ENCODE peak calls at places on chromosomes 13 and 19, in six cellular contexts. V is IMR-90, O is neural progenitor cell, T is endodermal cell, H is astrocyte, Y is colonic mucosa. D is an unnamed sample.

GRCh38 chr13:102286326-102286725 is 115.5 kb downstream of the FGF14 start:
- DNase-seq in V (peak; percentile 96), O (no peak), T (no peak), H (peak; percentile 92), Y (no peak), D (peak; percentile 4)

GRCh38 chr19:52689804-52690394 is 44.9 kb downstream of the ZNF611 start:
- DNase-seq in V (no peak), O (peak; percentile 44), T (peak; percentile 80), H (no peak), Y (peak; percentile 58), D (peak; percentile 52)

GRCh38 chr19:38317104-38317612 is 1.4 kb upstream of the YIF1B start:
- DNase-seq in V (no peak), O (no peak), T (no peak), H (no peak), Y (no peak), D (no peak)

GRCh38 chr13:94656766-94657165 is 55.1 kb downstream of the GPR180 start:
- DNase-seq in V (peak; percentile 99), O (no peak), T (no peak), H (peak; percentile 95), Y (no peak), D (peak; percentile 84)

GRCh38 chr19:14114854-14115253 is 2.7 kb downstream of the PRKACA start:
- DNase-seq in V (no peak), O (peak; percentile 60), T (peak; percentile 83), H (no peak), Y (peak; percentile 60), D (peak; percentile 31)

GRCh38 chr13:80339841-80340642 is 884 bp downstream of the SPRY2 start:
- DNase-seq in V (peak; percentile 42), O (peak; percentile 60), T (peak; percentile 71), H (peak; percentile 39), Y (peak; percentile 67), D (peak; percentile 69)

GRCh38 chr13:25732146-25732865 is 319.5 kb downstream of the SHISA2 start:
- DNase-seq in V (peak; percentile 2), O (no peak), T (no peak), H (peak; percentile 83), Y (no peak), D (no peak)

GRCh38 chr13:112397108-112397507 is 21.0 kb downstream of the SPACA7 start:
- DNase-seq in V (no peak), O (no peak), T (no peak), H (no peak), Y (no peak), D (no peak)

GRCh38 chr13:34942732-34943674 is 933 bp downstream of the NBEA start:
- DNase-seq in V (no peak), O (peak; percentile 84), T (peak; percentile 87), H (no peak), Y (peak; percentile 27), D (peak; percentile 50)

GRCh38 chr13:79190932-79191331 is 215.1 kb downstream of the RBM26 start:
- DNase-seq in V (no peak), O (no peak), T (no peak), H (no peak), Y (no peak), D (no peak)

GRCh38 chr19:1491849-1492170 is 829 bp downstream of the REEP6 start:
- DNase-seq in V (no peak), O (no peak), T (no peak), H (no peak), Y (no peak), D (no peak)

GRCh38 chr19:35414442-35414841 is 33.6 kb upstream of the FFAR2 start:
- DNase-seq in V (no peak), O (no peak), T (no peak), H (no peak), Y (no peak), D (no peak)

GRCh38 chr19:19407640-19407933 is 2.1 kb downstream of the GATAD2A start:
- DNase-seq in V (no peak), O (peak; percentile 38), T (no peak), H (no peak), Y (no peak), D (no peak)
- H3K9ac ChIP-seq in V (peak overlapping the region; percentile 57), O (no peak overlapping the region), T (no peak overlapping the region), H (peak overlapping the region; percentile 92), Y (peak overlapping the region; percentile 41), D (peak overlapping the region; percentile 86)

GRCh38 chr19:3386447-3387234 is 20.3 kb downstream of the NFIC start:
- DNase-seq in V (no peak), O (no peak), T (peak; percentile 32), H (no peak), Y (no peak), D (no peak)
- H3K9ac ChIP-seq in V (peak overlapping the region; percentile 28), O (no peak overlapping the region), T (no peak overlapping the region), H (no peak overlapping the region), Y (peak overlapping the region; percentile 38), D (peak overlapping the region; percentile 72)

GRCh38 chr19:28309072-28309471 is 903.9 kb downstream of the UQCRFS1 start:
- DNase-seq in V (no peak), O (no peak), T (no peak), H (no peak), Y (no peak), D (no peak)

GRCh38 chr19:28303502-28303901 is 909.4 kb downstream of the UQCRFS1 start:
- DNase-seq in V (no peak), O (no peak), T (no peak), H (no peak), Y (no peak), D (no peak)

GRCh38 chr19:28305513-28305912 is 907.4 kb downstream of the UQCRFS1 start:
- DNase-seq in V (no peak), O (no peak), T (no peak), H (peak; percentile 11), Y (no peak), D (no peak)

GRCh38 chr19:28307963-28308362 is 905.0 kb downstream of the UQCRFS1 start:
- DNase-seq in V (no peak), O (no peak), T (no peak), H (no peak), Y (no peak), D (no peak)

GRCh38 chr19:28307460-28307859 is 905.5 kb downstream of the UQCRFS1 start:
- DNase-seq in V (no peak), O (no peak), T (no peak), H (peak; percentile 66), Y (no peak), D (no peak)
- H3K9ac ChIP-seq in V (no peak overlapping the region), O (no peak overlapping the region), T (no peak overlapping the region), H (no peak overlapping the region), Y (no peak overlapping the region), D (no peak overlapping the region)

GRCh38 chr13:113742000-113742441 is 17.0 kb upstream of the TMEM255B start:
- DNase-seq in V (peak; percentile 50), O (peak; percentile 53), T (peak; percentile 80), H (no peak), Y (peak; percentile 53), D (peak; percentile 78)
- H3K9ac ChIP-seq in V (no peak overlapping the region), O (no peak overlapping the region), T (no peak overlapping the region), H (no peak overlapping the region), Y (no peak overlapping the region), D (peak overlapping the region; percentile 31)

GRCh38 chr13:41751734-41752445 is 209.0 kb downstream of the VWA8 start:
- DNase-seq in V (no peak), O (no peak), T (no peak), H (no peak), Y (no peak), D (peak; percentile 0)
- H3K9ac ChIP-seq in V (no peak overlapping the region), O (no peak overlapping the region), T (no peak overlapping the region), H (no peak overlapping the region), Y (no peak overlapping the region), D (peak overlapping the region; percentile 40)

GRCh38 chr19:55649579-55650557 is 1.9 kb downstream of the CCDC106 start:
- DNase-seq in V (no peak), O (no peak), T (no peak), H (no peak), Y (no peak), D (no peak)
- H3K9ac ChIP-seq in V (no peak overlapping the region), O (no peak overlapping the region), T (no peak overlapping the region), H (no peak overlapping the region), Y (no peak overlapping the region), D (peak overlapping the region; percentile 95)

GRCh38 chr19:55635856-55636440 is 4.9 kb upstream of the ZNF580 start:
- DNase-seq in V (no peak), O (no peak), T (no peak), H (no peak), Y (no peak), D (no peak)

GRCh38 chr19:55637534-55637933 is 3.3 kb upstream of the ZNF580 start:
- DNase-seq in V (no peak), O (no peak), T (no peak), H (no peak), Y (no peak), D (no peak)

GRCh38 chr19:55635334-55635717 is 5.5 kb upstream of the ZNF580 start:
- DNase-seq in V (no peak), O (no peak), T (no peak), H (no peak), Y (no peak), D (no peak)

GRCh38 chr19:55638864-55639359 is 1.9 kb upstream of the ZNF580 start:
- DNase-seq in V (peak; percentile 21), O (peak; percentile 52), T (peak; percentile 81), H (no peak), Y (no peak), D (peak; percentile 53)

GRCh38 chr19:55636723-55637122 is 4.1 kb upstream of the ZNF580 start:
- DNase-seq in V (no peak), O (no peak), T (no peak), H (no peak), Y (no peak), D (no peak)
- H3K9ac ChIP-seq in V (no peak overlapping the region), O (no peak overlapping the region), T (no peak overlapping the region), H (peak overlapping the region; percentile 100), Y (no peak overlapping the region), D (no peak overlapping the region)

GRCh38 chr19:31330761-31331160 is 18.5 kb downstream of the TSHZ3 start:
- DNase-seq in V (no peak), O (no peak), T (no peak), H (no peak), Y (no peak), D (no peak)
- H3K9ac ChIP-seq in V (no peak overlapping the region), O (no peak overlapping the region), T (no peak overlapping the region), H (no peak overlapping the region), Y (no peak overlapping the region), D (no peak overlapping the region)